ENCODE peak calls at places on chromosomes 3 and 15, in four cellular contexts. B, P, I and O are unnamed samples.

GRCh38 chr15:33975023-33975565 is 6.8 kb downstream of the CHRM5 start:
- DNase-seq in B (no peak), I (peak; percentile 37), P (no peak), O (no peak)

GRCh38 chr3:37054370-37054769 is 61.1 kb downstream of the MLH1 start:
- DNase-seq in B (peak; percentile 40), P (peak; percentile 40), I (peak; percentile 63), O (no peak)

GRCh38 chr15:58306591-58307312 is 125.0 kb upstream of the LIPC start:
- DNase-seq in I (no peak), B (no peak), P (no peak), O (no peak)

GRCh38 chr3:186843039-186843432 is 526 bp downstream of the ADIPOQ start:
- DNase-seq in P (no peak), B (no peak), I (peak; percentile 20), O (no peak)

GRCh38 chr3:184336484-184337230 is 743 bp upstream of the FAM131A start:
- DNase-seq in I (peak; percentile 48), B (peak; percentile 66), P (no peak), O (no peak)

GRCh38 chr3:72386322-72386721 is 461.9 kb downstream of the SHQ1 start:
- DNase-seq in I (no peak), P (no peak), B (no peak), O (no peak)

GRCh38 chr3:116981088-116981487 is 271.5 kb downstream of the TUSC7 start:
- DNase-seq in P (no peak), I (no peak), B (no peak), O (no peak)

GRCh38 chr3:59654120-59654952 is 604.5 kb upstream of the CFAP20DC start:
- DNase-seq in I (peak; percentile 75), P (no peak), B (no peak), O (no peak)

GRCh38 chr3:15708882-15709677 is 88.7 kb downstream of the ANKRD28 start:
- DNase-seq in P (no peak), B (peak; percentile 39), I (no peak), O (no peak)

GRCh38 chr3:132222868-132223538 is 94.2 kb upstream of the ACP3 start:
- DNase-seq in I (no peak), B (no peak), P (no peak), O (no peak)

GRCh38 chr3:5258526-5258925 is 71.0 kb downstream of the EDEM1 start:
- DNase-seq in B (no peak), I (no peak), P (no peak), O (no peak)

GRCh38 chr3:179098388-179099077 is 26.9 kb upstream of the ZMAT3 start:
- DNase-seq in I (peak; percentile 47), B (no peak), P (no peak), O (no peak)

GRCh38 chr3:86801921-86802320 is 189.0 kb downstream of the VGLL3 start:
- DNase-seq in I (no peak), P (no peak), B (no peak), O (no peak)

GRCh38 chr3:63349583-63350177 is 71.6 kb downstream of the SYNPR start:
- DNase-seq in I (peak; percentile 77), B (peak; percentile 47), P (peak; percentile 79), O (no peak)

GRCh38 chr3:24451461-24452099 is 43.1 kb downstream of the THRB start:
- DNase-seq in P (no peak), I (peak; percentile 67), B (no peak), O (no peak)

GRCh38 chr15:37109151-37109912 is 9.0 kb upstream of the MEIS2 start:
- DNase-seq in B (no peak), P (no peak), I (no peak), O (no peak)
- TF ChIP-seq EZH2 in B (peak; percentile 19), P (no peak), I (no peak), O (no peak)

GRCh38 chr15:74132681-74133070 is 2.3 kb downstream of the ISLR2 start:
- DNase-seq in B (no peak), I (no peak), P (no peak), O (no peak)

GRCh38 chr15:74133071-74133702 is 2.8 kb downstream of the ISLR2 start:
- DNase-seq in B (no peak), I (no peak), P (no peak), O (no peak)

GRCh38 chr15:74135041-74135565 is 4.7 kb downstream of the ISLR2 start:
- DNase-seq in I (no peak), B (no peak), P (no peak), O (no peak)

GRCh38 chr15:74133703-74134386 is 3.5 kb downstream of the ISLR2 start:
- DNase-seq in I (no peak), B (no peak), P (no peak), O (no peak)

DNA sequence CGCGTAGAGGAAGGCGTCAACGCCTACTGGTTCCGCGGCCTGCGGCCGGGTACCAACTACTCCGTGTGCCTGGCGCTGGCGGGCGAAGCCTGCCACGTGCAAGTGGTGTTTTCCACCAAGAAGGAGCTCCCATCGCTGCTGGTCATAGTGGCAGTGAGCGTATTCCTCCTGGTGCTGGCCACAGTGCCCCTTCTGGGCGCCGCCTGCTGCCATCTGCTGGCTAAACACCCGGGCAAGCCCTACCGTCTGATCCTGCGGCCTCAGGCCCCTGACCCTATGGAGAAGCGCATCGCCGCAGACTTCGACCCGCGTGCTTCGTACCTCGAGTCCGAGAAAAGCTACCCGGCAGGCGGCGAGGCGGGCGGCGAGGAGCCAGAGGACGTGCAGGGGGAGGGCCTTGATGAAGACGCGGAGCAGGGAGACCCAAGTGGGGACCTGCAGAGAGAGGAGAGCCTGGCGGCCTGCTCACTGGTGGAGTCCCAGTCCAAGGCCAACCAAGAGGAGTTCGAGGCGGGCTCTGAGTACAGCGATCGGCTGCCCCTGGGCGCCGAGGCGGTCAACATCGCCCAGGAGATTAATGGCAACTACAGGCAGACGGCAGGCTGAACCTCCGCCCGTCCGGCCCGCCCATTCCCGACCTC is 4.1 kb downstream of the ISLR2 start:
- DNase-seq in P (no peak), B (peak; percentile 41), I (no peak), O (no peak)
- TF ChIP-seq EZH2 in P (no peak), B (peak; percentile 75), I (no peak), O (no peak)

GRCh38 chr3:33915796-33916589 is 117.6 kb downstream of the PDCD6IP start:
- DNase-seq in B (no peak), P (no peak), I (peak; percentile 13), O (no peak)
- TF ChIP-seq EZH2 in B (no peak), P (no peak), I (no peak), O (no peak)

DNA sequence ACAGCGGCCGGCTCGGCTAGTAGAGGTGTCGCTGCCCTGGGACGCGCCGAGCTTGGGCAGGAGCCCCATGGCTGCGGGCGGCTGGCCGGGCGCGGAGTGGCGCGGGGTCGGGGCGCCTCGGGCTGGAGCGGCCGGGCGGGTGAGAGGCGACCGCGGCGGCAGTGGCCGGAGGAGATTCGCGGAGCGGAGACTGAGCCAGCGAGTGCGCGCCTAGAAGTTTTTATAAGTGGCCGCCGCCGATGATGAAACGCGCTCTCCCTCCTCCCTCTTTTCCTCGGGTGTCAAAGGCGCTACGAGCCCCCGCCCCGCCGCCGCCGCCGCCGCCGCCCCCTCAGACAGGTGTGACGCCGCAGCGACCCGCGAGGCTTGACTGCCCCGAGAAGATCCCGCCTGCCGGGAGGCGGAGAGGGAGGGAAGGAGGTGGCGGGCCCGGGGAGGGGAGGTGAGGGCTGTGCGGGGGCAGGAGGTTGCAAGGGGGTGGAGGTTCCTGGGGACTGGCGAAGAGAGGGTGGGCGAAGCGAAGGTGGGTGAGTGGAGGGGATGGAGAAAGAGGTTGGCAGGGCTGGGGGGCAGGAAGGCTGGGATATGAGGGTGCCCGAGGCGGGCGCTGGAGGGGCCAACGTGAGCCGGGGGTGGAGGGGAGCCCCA is at the start of gene SLCO2A1:
- DNase-seq in I (no peak), B (peak; percentile 23), P (no peak), O (no peak)
- TF ChIP-seq EZH2 in I (no peak), B (no peak), P (no peak), O (peak; percentile 87)

GRCh38 chr3:84958495-84959469 is at the start of gene CADM2:
- DNase-seq in I (peak; percentile 88), P (peak; percentile 92), B (peak; percentile 70), O (no peak)

GRCh38 chr3:84960994-84961393 is 2.2 kb downstream of the CADM2 start:
- DNase-seq in I (no peak), B (no peak), P (no peak), O (no peak)

GRCh38 chr3:84961492-84962255 is 2.9 kb downstream of the CADM2 start:
- DNase-seq in P (no peak), I (no peak), B (no peak), O (no peak)

GRCh38 chr3:84960581-84960980 is 1.8 kb downstream of the CADM2 start:
- DNase-seq in P (no peak), I (no peak), B (no peak), O (no peak)

DNA sequence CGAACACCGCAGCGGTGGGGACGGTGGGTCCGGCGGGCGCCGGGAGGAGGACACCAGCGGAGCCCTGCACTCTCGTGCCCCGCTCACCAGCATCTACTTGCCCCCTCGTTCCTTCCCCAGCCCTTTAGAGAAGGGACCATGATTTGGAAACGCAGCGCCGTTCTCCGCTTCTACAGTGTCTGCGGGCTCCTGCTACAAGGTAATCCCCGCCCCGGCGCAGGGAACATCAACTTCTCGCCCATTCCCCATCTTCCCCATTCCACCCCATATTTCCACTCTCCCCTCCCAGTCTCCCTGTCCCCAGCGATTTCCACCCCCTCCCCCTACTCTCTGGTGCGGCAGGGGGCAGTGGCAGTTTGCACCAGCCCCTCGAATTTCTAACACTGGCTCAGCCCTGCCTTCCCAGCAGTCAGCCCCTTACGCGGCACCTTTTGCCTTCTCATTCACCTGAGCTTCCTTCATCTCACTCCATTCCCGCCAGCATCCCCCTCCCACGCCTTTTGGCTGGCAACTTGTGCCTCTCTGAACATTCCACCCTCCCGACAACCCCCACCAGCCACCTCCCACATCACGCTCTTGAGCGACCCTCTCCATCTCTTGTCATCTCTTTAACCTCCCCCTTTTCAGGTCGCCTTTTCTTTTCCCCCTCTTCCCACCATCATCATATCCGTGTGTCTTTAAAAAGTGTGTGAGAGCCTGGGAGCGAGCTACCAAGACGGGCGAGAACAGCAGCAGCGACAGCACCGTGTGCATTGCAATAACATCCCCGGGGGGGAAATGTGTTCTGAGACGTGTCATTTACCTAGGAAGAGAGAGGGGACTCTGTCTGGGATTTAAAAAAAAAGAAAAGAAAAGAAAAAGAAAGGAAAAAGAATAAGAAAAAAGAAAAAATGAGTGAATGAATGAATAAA is 936 bp downstream of the CADM2 start:
- DNase-seq in P (no peak), B (no peak), I (no peak), O (no peak)
- TF ChIP-seq EZH2 in P (no peak), B (no peak), I (peak; percentile 65), O (no peak)

DNA sequence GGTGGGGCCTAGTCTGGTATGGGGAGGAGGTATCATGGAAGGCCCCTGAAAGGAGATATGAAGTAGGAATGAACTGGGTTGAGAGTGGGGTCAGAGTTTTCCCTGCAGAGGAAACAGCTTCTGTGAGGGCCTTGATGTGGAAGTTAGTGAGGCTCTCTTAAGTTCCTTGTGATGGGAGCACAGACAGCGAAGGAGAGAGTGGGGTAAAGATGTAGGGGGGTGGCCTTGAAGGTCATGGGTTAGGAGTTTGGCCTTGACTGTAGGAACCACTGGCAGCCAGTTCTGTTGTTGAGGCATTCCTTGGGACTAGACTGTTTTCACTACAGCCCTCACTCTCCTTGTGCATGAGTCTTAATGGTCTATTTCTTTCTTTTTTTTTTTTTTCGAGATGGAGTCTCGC is 77.8 kb upstream of the NMNAT3 start:
- DNase-seq in P (no peak), B (no peak), I (no peak), O (no peak)
- TF ChIP-seq EZH2 in P (no peak), B (no peak), I (no peak), O (no peak)

GRCh38 chr15:26773485-26773877 is 615 bp upstream of the GABRB3 start:
- DNase-seq in I (no peak), P (no peak), B (no peak), O (no peak)

GRCh38 chr15:26773917-26774316 is 1.1 kb upstream of the GABRB3 start:
- DNase-seq in B (no peak), I (no peak), P (no peak), O (no peak)

GRCh38 chr15:26771917-26772587 is 814 bp downstream of the GABRB3 start:
- DNase-seq in P (no peak), B (no peak), I (no peak), O (no peak)

GRCh38 chr15:26772588-26773484 is at the start of gene GABRB3:
- DNase-seq in I (no peak), B (no peak), P (no peak), O (no peak)

GRCh38 chr15:26771168-26771916 is 1.5 kb downstream of the GABRB3 start:
- DNase-seq in B (no peak), I (peak; percentile 13), P (no peak), O (no peak)
- TF ChIP-seq EZH2 in B (no peak), I (no peak), P (no peak), O (no peak)